ENCODE peak calls at places on chromosome 17, in seven cellular contexts. G, L, V, Y, S, P and X are unnamed samples.

GRCh38 chr17:71427801-71428200 is 693.0 kb upstream of the SOX9 start:
- DNase-seq in G (no peak), L (no peak), V (no peak), Y (no peak), S (no peak), P (no peak), X (no peak)

GRCh38 chr17:45441536-45442310 is 9.1 kb upstream of the ARHGAP27 start:
- DNase-seq in G (no peak), L (no peak), V (no peak), Y (no peak), S (peak; percentile 37), P (no peak), X (no peak)

GRCh38 chr17:74380086-74380958 is 13.0 kb downstream of the GPR142 start:
- DNase-seq in G (peak; percentile 79), L (no peak), V (peak; percentile 44), Y (no peak), S (no peak), P (no peak), X (peak; percentile 37)

GRCh38 chr17:72614871-72615626 is 477.4 kb downstream of the SLC39A11 start:
- DNase-seq in G (peak; percentile 31), L (no peak), V (peak; percentile 95), Y (peak; percentile 51), S (peak; percentile 89), P (peak; percentile 84), X (peak; percentile 66)

GRCh38 chr17:1834378-1835149 is 4.8 kb downstream of the RPA1 start:
- DNase-seq in G (no peak), L (no peak), V (no peak), Y (no peak), S (no peak), P (no peak), X (no peak)

GRCh38 chr17:36728030-36728991 is 126.9 kb downstream of the MRM1 start:
- DNase-seq in G (peak; percentile 94), L (no peak), V (no peak), Y (no peak), S (no peak), P (no peak), X (no peak)

GRCh38 chr17:74296548-74296936 is 22.5 kb downstream of the DNAI2 start:
- DNase-seq in G (peak; percentile 94), L (peak; percentile 60), V (peak; percentile 73), Y (peak; percentile 39), S (no peak), P (peak; percentile 67), X (peak; percentile 82)

GRCh38 chr17:52885882-52886281 is 727.4 kb upstream of the CA10 start:
- DNase-seq in G (peak; percentile 96), L (no peak), V (no peak), Y (no peak), S (no peak), P (no peak), X (peak; percentile 1)

GRCh38 chr17:45144199-45145034 is 3.9 kb upstream of the HEXIM1 start:
- DNase-seq in G (no peak), L (peak; percentile 66), V (no peak), Y (peak; percentile 68), S (peak; percentile 90), P (no peak), X (peak; percentile 43)

GRCh38 chr17:19579192-19579668 is 45.6 kb downstream of the SLC47A1 start:
- DNase-seq in G (peak; percentile 31), L (no peak), V (no peak), Y (no peak), S (no peak), P (no peak), X (no peak)

GRCh38 chr17:75940727-75941441 is at the start of gene FBF1:
- DNase-seq in G (peak; percentile 98), L (peak; percentile 97), V (peak; percentile 97), Y (peak; percentile 95), S (peak; percentile 98), P (peak; percentile 93), X (peak; percentile 97)
- H3K27ac ChIP-seq in G (peak within 1 kb of the TSS; percentile 63), L (peak within 1 kb of the TSS; percentile 86), V (peak within 1 kb of the TSS; percentile 94), Y (peak within 1 kb of the TSS; percentile 53), S (peak within 1 kb of the TSS; percentile 28), P (peak within 1 kb of the TSS; percentile 54), X (no peak within 1 kb of the TSS)

GRCh38 chr17:59668816-59669215 is 38.4 kb downstream of the PTRH2 start:
- DNase-seq in G (no peak), L (no peak), V (peak; percentile 22), Y (no peak), S (no peak), P (peak; percentile 98), X (no peak)
- H3K4me1 ChIP-seq in G (no peaks in the 10 kb centered on the region), L (peaks cover 23% of the 10 kb centered on the region), V (peaks cover 54% of the 10 kb centered on the region), Y (no peaks in the 10 kb centered on the region), S (peaks cover 34% of the 10 kb centered on the region), P (peaks cover 35% of the 10 kb centered on the region), X (no peaks in the 10 kb centered on the region)

DNA sequence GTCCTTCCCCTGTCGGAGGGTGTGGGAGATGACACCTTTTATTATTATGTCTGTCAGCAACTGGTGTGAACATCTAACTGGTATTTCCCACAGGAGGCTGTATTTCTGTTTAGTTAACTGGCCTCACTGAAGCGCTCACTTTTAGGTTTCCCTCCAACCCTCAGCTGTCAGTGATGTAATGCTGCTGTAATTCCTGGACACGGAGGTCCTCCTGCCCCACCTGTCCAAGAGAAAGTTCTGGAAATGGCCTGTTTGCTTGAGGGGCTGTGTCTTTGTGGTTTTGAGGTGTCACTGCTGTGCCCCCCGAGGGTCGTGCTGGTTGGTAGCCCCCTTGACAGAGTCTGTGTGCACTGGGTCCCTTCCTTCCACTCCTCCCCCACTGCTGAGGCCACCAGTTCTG is 11.5 kb downstream of the KCNJ12 start:
- DNase-seq in G (no peak), L (no peak), V (no peak), Y (no peak), S (no peak), P (no peak), X (no peak)
- H3K27ac ChIP-seq in G (no peak overlapping the region), L (no peak overlapping the region), V (no peak overlapping the region), Y (no peak overlapping the region), S (no peak overlapping the region), P (no peak overlapping the region), X (no peak overlapping the region)

DNA sequence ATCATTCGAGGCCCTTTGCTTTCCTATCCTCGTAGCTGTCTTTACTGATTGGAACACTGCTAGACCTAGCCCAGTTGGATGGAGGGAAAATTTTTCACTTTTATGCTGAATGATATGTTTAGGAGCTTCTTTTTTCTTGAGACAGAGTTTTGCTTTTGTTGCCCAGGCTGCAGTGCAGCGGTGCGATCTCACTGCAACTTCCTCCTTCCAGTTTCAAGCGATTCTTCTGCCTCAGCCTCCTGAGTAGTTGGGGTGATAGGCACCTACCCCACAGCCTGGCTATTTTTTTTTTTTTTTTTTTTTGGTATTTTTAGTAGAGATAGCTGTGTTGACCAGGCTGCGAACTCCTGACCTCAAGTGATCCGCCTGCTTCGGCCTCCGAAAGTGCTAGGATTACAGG is 17.3 kb upstream of the PSMC5 start:
- DNase-seq in G (no peak), L (no peak), V (no peak), Y (no peak), S (no peak), P (no peak), X (no peak)
- H3K4me1 ChIP-seq in G (no peaks in the 10 kb centered on the region), L (no peaks in the 10 kb centered on the region), V (no peaks in the 10 kb centered on the region), Y (no peaks in the 10 kb centered on the region), S (peaks cover 4% of the 10 kb centered on the region), P (no peaks in the 10 kb centered on the region), X (no peaks in the 10 kb centered on the region)

GRCh38 chr17:77124192-77124908 is 16.4 kb upstream of the SEC14L1 start:
- DNase-seq in G (no peak), L (no peak), V (peak; percentile 81), Y (no peak), S (no peak), P (peak; percentile 85), X (no peak)
- H3K27ac ChIP-seq in G (no peak overlapping the region), L (peak overlapping the region; percentile 81), V (peak overlapping the region; percentile 81), Y (no peak overlapping the region), S (peak overlapping the region; percentile 56), P (peak overlapping the region; percentile 41), X (no peak overlapping the region)

DNA sequence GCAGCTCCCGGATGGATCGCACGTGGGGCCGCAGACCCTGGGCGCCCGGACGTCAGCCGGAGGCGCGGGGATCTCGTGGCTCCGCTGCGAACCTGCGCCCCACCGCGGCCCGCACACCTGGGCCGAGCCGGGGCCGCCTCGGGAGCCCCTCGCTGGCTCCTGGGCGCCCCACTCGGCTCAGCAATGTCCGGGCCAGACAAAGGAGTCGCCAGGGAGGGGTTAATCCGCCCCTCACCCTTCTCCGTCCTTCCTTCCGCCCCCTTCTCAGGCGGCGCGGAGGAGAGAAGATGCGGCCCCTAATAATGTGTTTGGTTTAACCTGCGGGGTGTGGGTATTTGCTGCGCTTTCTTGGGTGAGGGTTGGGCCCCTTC is 47.6 kb upstream of the SLC38A10 start:
- DNase-seq in G (peak; percentile 80), L (peak; percentile 48), V (no peak), Y (peak; percentile 40), S (no peak), P (peak; percentile 50), X (peak; percentile 81)
- H3K4me1 ChIP-seq in G (peaks cover 14% of the 10 kb centered on the region), L (peaks cover 60% of the 10 kb centered on the region), V (peaks cover 60% of the 10 kb centered on the region), Y (peaks cover 22% of the 10 kb centered on the region), S (peaks cover 15% of the 10 kb centered on the region), P (peaks cover 7% of the 10 kb centered on the region), X (peaks cover 40% of the 10 kb centered on the region)

GRCh38 chr17:17562145-17562529 is 29.4 kb downstream of the PEMT start:
- DNase-seq in G (no peak), L (no peak), V (no peak), Y (no peak), S (no peak), P (no peak), X (no peak)

GRCh38 chr17:17560975-17561374 is 30.5 kb downstream of the PEMT start:
- DNase-seq in G (no peak), L (no peak), V (no peak), Y (no peak), S (no peak), P (no peak), X (no peak)

GRCh38 chr17:17560167-17560566 is 31.3 kb downstream of the PEMT start:
- DNase-seq in G (no peak), L (no peak), V (no peak), Y (no peak), S (no peak), P (no peak), X (no peak)

GRCh38 chr17:17563530-17563929 is 28.0 kb downstream of the PEMT start:
- DNase-seq in G (no peak), L (no peak), V (no peak), Y (no peak), S (no peak), P (no peak), X (no peak)

DNA sequence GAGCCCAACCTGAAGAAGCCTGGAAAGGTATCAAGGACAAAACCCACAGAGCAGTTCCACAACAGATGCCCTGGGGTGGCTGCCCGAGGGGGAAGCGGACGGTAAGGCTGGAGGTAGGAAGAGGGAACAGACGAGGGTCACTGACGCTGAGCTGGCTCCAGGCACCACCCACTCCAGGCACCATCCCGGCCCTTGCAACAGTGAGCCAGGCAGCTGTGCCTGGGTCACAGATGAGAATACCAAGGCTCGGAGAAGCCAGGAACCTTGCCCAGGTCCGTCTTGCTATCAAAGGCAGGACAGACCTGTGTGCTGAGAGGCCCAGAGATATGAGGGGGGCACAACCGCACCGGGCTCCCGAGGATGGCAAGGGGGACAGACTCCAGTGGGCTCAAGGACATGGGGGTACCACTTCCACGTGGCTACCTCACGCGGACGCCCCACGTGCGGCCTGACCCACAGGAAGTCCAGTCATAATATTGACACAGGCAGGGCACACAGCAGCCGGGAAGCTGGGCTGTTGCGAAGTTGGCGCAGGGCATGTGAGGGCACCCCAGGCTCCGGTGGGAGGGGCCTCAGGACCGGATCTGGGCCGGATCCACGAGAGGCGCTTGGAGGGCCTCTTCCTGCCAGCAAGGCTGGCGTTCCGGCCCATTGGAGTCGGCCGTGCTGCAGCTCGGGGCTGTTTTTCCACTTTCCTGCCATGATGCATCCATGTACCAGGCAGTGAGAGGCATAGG is 29.9 kb downstream of the PEMT start:
- DNase-seq in G (no peak), L (peak; percentile 91), V (no peak), Y (no peak), S (peak; percentile 96), P (no peak), X (no peak)
- H3K27ac ChIP-seq in G (no peak overlapping the region), L (peak overlapping the region; percentile 82), V (no peak overlapping the region), Y (no peak overlapping the region), S (peak overlapping the region; percentile 96), P (no peak overlapping the region), X (no peak overlapping the region)